ENCODE peak calls at places on chromosome 4, in eight cellular contexts. One of them, this sample, is unnamed.

GRCh38 chr4:111839186-111839585 is 306.1 kb upstream of the FAM241A start:
- DNase-seq in foreskin fibroblast: no peak
- DNase-seq in H9: no peak
- DNase-seq in RWPE1: no peak
- DNase-seq in BJ: no peak
- DNase-seq in colonic mucosa: no peak
- DNase-seq in progenitor cell of endocrine pancreas: no peak
- DNase-seq in thoracic aorta: no peak
- DNase-seq in this sample: no peak

GRCh38 chr4:158945529-158946108 is 157.3 kb upstream of the RAPGEF2 start:
- DNase-seq in colonic mucosa: no peak
- DNase-seq in foreskin fibroblast: no peak
- DNase-seq in RWPE1: no peak
- DNase-seq in thoracic aorta: no peak
- DNase-seq in progenitor cell of endocrine pancreas: no peak
- DNase-seq in BJ: no peak
- DNase-seq in H9: no peak
- DNase-seq in this sample: no peak

GRCh38 chr4:25810815-25811690 is 51.7 kb downstream of the SEL1L3 start:
- DNase-seq in colonic mucosa: no peak
- DNase-seq in progenitor cell of endocrine pancreas: no peak
- DNase-seq in H9: peak
- DNase-seq in RWPE1: no peak
- DNase-seq in foreskin fibroblast: no peak
- DNase-seq in thoracic aorta: no peak
- DNase-seq in BJ: no peak
- DNase-seq in this sample: no peak

GRCh38 chr4:70754990-70755688 is 33.4 kb downstream of the RUFY3 start:
- DNase-seq in H9: no peak
- DNase-seq in RWPE1: no peak
- DNase-seq in progenitor cell of endocrine pancreas: no peak
- DNase-seq in BJ: no peak
- DNase-seq in thoracic aorta: no peak
- DNase-seq in foreskin fibroblast: no peak
- DNase-seq in colonic mucosa: no peak
- DNase-seq in this sample: no peak

GRCh38 chr4:152478456-152479237 is 57.2 kb downstream of the FBXW7 start:
- DNase-seq in progenitor cell of endocrine pancreas: no peak
- DNase-seq in RWPE1: no peak
- DNase-seq in foreskin fibroblast: no peak
- DNase-seq in H9: no peak
- DNase-seq in colonic mucosa: no peak
- DNase-seq in thoracic aorta: no peak
- DNase-seq in BJ: no peak
- DNase-seq in this sample: no peak

GRCh38 chr4:103443324-103443723 is 245.2 kb upstream of the CENPE start:
- DNase-seq in foreskin fibroblast: no peak
- DNase-seq in RWPE1: peak
- DNase-seq in thoracic aorta: no peak
- DNase-seq in progenitor cell of endocrine pancreas: no peak
- DNase-seq in H9: no peak
- DNase-seq in BJ: no peak
- DNase-seq in colonic mucosa: no peak
- DNase-seq in this sample: no peak

GRCh38 chr4:187477224-187477623 is 518.3 kb upstream of the ZFP42 start:
- DNase-seq in H9: no peak
- DNase-seq in progenitor cell of endocrine pancreas: no peak
- DNase-seq in foreskin fibroblast: no peak
- DNase-seq in thoracic aorta: no peak
- DNase-seq in RWPE1: no peak
- DNase-seq in BJ: no peak
- DNase-seq in colonic mucosa: no peak
- DNase-seq in this sample: no peak

GRCh38 chr4:10115271-10115656 is 1.3 kb downstream of the WDR1 start:
- DNase-seq in colonic mucosa: peak
- DNase-seq in RWPE1: peak
- DNase-seq in foreskin fibroblast: peak
- DNase-seq in H9: no peak
- DNase-seq in progenitor cell of endocrine pancreas: no peak
- DNase-seq in BJ: no peak
- DNase-seq in thoracic aorta: no peak
- DNase-seq in this sample: no peak

GRCh38 chr4:108337923-108338322 is 169.2 kb upstream of the LEF1 start:
- DNase-seq in RWPE1: no peak
- DNase-seq in colonic mucosa: no peak
- DNase-seq in progenitor cell of endocrine pancreas: no peak
- DNase-seq in H9: no peak
- DNase-seq in thoracic aorta: no peak
- DNase-seq in BJ: no peak
- DNase-seq in foreskin fibroblast: peak
- DNase-seq in this sample: no peak

GRCh38 chr4:90120037-90120436 is 7.2 kb upstream of the CCSER1 start:
- DNase-seq in foreskin fibroblast: no peak
- DNase-seq in colonic mucosa: no peak
- DNase-seq in H9: no peak
- DNase-seq in progenitor cell of endocrine pancreas: no peak
- DNase-seq in thoracic aorta: no peak
- DNase-seq in RWPE1: no peak
- DNase-seq in BJ: no peak
- DNase-seq in this sample: no peak

GRCh38 chr4:175560628-175561027 is 251.4 kb downstream of the GPM6A start:
- DNase-seq in RWPE1: no peak
- DNase-seq in progenitor cell of endocrine pancreas: no peak
- DNase-seq in foreskin fibroblast: no peak
- DNase-seq in colonic mucosa: no peak
- DNase-seq in thoracic aorta: no peak
- DNase-seq in BJ: no peak
- DNase-seq in H9: no peak
- DNase-seq in this sample: no peak

GRCh38 chr4:76022031-76022430 is 1.3 kb downstream of the CXCL10 start:
- DNase-seq in foreskin fibroblast: no peak
- DNase-seq in thoracic aorta: no peak
- DNase-seq in RWPE1: no peak
- DNase-seq in colonic mucosa: no peak
- DNase-seq in H9: no peak
- DNase-seq in progenitor cell of endocrine pancreas: no peak
- DNase-seq in BJ: no peak
- DNase-seq in this sample: no peak

GRCh38 chr4:78308517-78308916 is 243.1 kb upstream of the ANXA3 start:
- DNase-seq in BJ: no peak
- DNase-seq in progenitor cell of endocrine pancreas: no peak
- DNase-seq in RWPE1: no peak
- DNase-seq in colonic mucosa: no peak
- DNase-seq in thoracic aorta: no peak
- DNase-seq in foreskin fibroblast: no peak
- DNase-seq in H9: no peak
- DNase-seq in this sample: no peak

GRCh38 chr4:8108261-8108660 is 50.4 kb downstream of the ABLIM2 start:
- DNase-seq in BJ: no peak
- DNase-seq in H9: no peak
- DNase-seq in progenitor cell of endocrine pancreas: no peak
- DNase-seq in RWPE1: no peak
- DNase-seq in foreskin fibroblast: no peak
- DNase-seq in colonic mucosa: peak
- DNase-seq in thoracic aorta: no peak
- DNase-seq in this sample: no peak

GRCh38 chr4:183765121-183765990 is 106.3 kb downstream of the TRAPPC11 start:
- DNase-seq in H9: no peak
- DNase-seq in RWPE1: no peak
- DNase-seq in progenitor cell of endocrine pancreas: no peak
- DNase-seq in BJ: no peak
- DNase-seq in thoracic aorta: no peak
- DNase-seq in foreskin fibroblast: no peak
- DNase-seq in colonic mucosa: no peak
- DNase-seq in this sample: no peak

GRCh38 chr4:16192631-16193483 is 33.4 kb downstream of the TAPT1 start:
- DNase-seq in RWPE1: no peak
- DNase-seq in H9: no peak
- DNase-seq in foreskin fibroblast: no peak
- DNase-seq in progenitor cell of endocrine pancreas: no peak
- DNase-seq in thoracic aorta: no peak
- DNase-seq in colonic mucosa: no peak
- DNase-seq in BJ: no peak
- DNase-seq in this sample: no peak

GRCh38 chr4:142322996-142323395 is 523.1 kb downstream of the INPP4B start:
- DNase-seq in foreskin fibroblast: peak
- DNase-seq in progenitor cell of endocrine pancreas: no peak
- DNase-seq in BJ: no peak
- DNase-seq in thoracic aorta: no peak
- DNase-seq in RWPE1: no peak
- DNase-seq in colonic mucosa: no peak
- DNase-seq in H9: no peak
- DNase-seq in this sample: no peak
- TF ChIP-seq CTCF in foreskin fibroblast: no peak
- TF ChIP-seq CTCF in progenitor cell of endocrine pancreas: no peak
- TF ChIP-seq CTCF in BJ: no peak
- TF ChIP-seq CTCF in thoracic aorta: no peak
- TF ChIP-seq CTCF in RWPE1: no peak
- TF ChIP-seq CTCF in colonic mucosa: no peak
- TF ChIP-seq CTCF in H9: no peak
- TF ChIP-seq CTCF in this sample: no peak

GRCh38 chr4:2962099-2962455 is 1.1 kb downstream of the NOP14 start:
- DNase-seq in colonic mucosa: peak
- DNase-seq in H9: no peak
- DNase-seq in foreskin fibroblast: no peak
- DNase-seq in progenitor cell of endocrine pancreas: no peak
- DNase-seq in thoracic aorta: no peak
- DNase-seq in RWPE1: no peak
- DNase-seq in BJ: no peak
- DNase-seq in this sample: no peak
- TF ChIP-seq CTCF in colonic mucosa: no peak
- TF ChIP-seq CTCF in H9: no peak
- TF ChIP-seq CTCF in foreskin fibroblast: no peak
- TF ChIP-seq CTCF in progenitor cell of endocrine pancreas: no peak
- TF ChIP-seq CTCF in thoracic aorta: no peak
- TF ChIP-seq CTCF in RWPE1: peak
- TF ChIP-seq CTCF in BJ: no peak
- TF ChIP-seq CTCF in this sample: no peak

GRCh38 chr4:118676128-118676527 is 9.1 kb upstream of the METTL14 start:
- DNase-seq in thoracic aorta: no peak
- DNase-seq in foreskin fibroblast: no peak
- DNase-seq in RWPE1: no peak
- DNase-seq in colonic mucosa: no peak
- DNase-seq in progenitor cell of endocrine pancreas: no peak
- DNase-seq in BJ: no peak
- DNase-seq in H9: no peak
- DNase-seq in this sample: no peak
- TF ChIP-seq CTCF in thoracic aorta: no peak
- TF ChIP-seq CTCF in foreskin fibroblast: peak
- TF ChIP-seq CTCF in RWPE1: no peak
- TF ChIP-seq CTCF in colonic mucosa: no peak
- TF ChIP-seq CTCF in progenitor cell of endocrine pancreas: no peak
- TF ChIP-seq CTCF in BJ: peak
- TF ChIP-seq CTCF in H9: no peak
- TF ChIP-seq CTCF in this sample: no peak

GRCh38 chr4:92847046-92847445 is 543.3 kb downstream of the GRID2 start:
- DNase-seq in foreskin fibroblast: no peak
- DNase-seq in thoracic aorta: no peak
- DNase-seq in RWPE1: no peak
- DNase-seq in H9: no peak
- DNase-seq in colonic mucosa: no peak
- DNase-seq in BJ: no peak
- DNase-seq in progenitor cell of endocrine pancreas: no peak
- DNase-seq in this sample: no peak
- TF ChIP-seq CTCF in foreskin fibroblast: no peak
- TF ChIP-seq CTCF in thoracic aorta: no peak
- TF ChIP-seq CTCF in RWPE1: no peak
- TF ChIP-seq CTCF in H9: no peak
- TF ChIP-seq CTCF in colonic mucosa: no peak
- TF ChIP-seq CTCF in BJ: no peak
- TF ChIP-seq CTCF in progenitor cell of endocrine pancreas: no peak
- TF ChIP-seq CTCF in this sample: no peak